ENCODE peak calls at places on chromosome X, in eight cellular contexts. A, Z, I, C, M, V, O and G are unnamed samples.

GRCh38 chrX:37746268-37746931 is 33.5 kb upstream of the CYBB start:
- DNase-seq in A (no peak), Z (no peak), I (no peak), C (no peak), M (peak), V (no peak), O (no peak), G (no peak)

GRCh38 chrX:41542151-41542935 is 95.2 kb downstream of the NYX start:
- DNase-seq in A (no peak), Z (no peak), I (no peak), C (peak), M (no peak), V (no peak), O (no peak), G (no peak)

GRCh38 chrX:8364369-8365141 is 100.1 kb upstream of the VCX3B start:
- DNase-seq in A (no peak), Z (peak), I (peak), C (no peak), M (peak), V (no peak), O (no peak), G (peak)

GRCh38 chrX:67614414-67614813 is 70.6 kb downstream of the AR start:
- DNase-seq in A (no peak), Z (no peak), I (no peak), C (peak), M (no peak), V (no peak), O (no peak), G (no peak)

GRCh38 chrX:71367396-71367795 is 1.2 kb downstream of the TAF1 start:
- DNase-seq in A (no peak), Z (peak), I (no peak), C (no peak), M (peak), V (no peak), O (no peak), G (no peak)

GRCh38 chrX:27918799-27919198 is 62.5 kb downstream of the DCAF8L1 start:
- DNase-seq in A (no peak), Z (peak), I (no peak), C (peak), M (peak), V (no peak), O (no peak), G (no peak)

GRCh38 chrX:81201692-81202412 is at the start of the genes HMGN5 and SH3BGRL:
- DNase-seq in A (peak), Z (peak), I (peak), C (peak), M (peak), V (peak), O (peak), G (no peak)

GRCh38 chrX:126551306-126551705 is 1.3 kb downstream of the DCAF12L1 start:
- DNase-seq in A (no peak), Z (no peak), I (no peak), C (no peak), M (no peak), V (no peak), O (no peak), G (no peak)

GRCh38 chrX:24298191-24298590 is 15.7 kb downstream of the SUPT20HL2 start:
- DNase-seq in A (no peak), Z (no peak), I (no peak), C (peak), M (no peak), V (no peak), O (no peak), G (no peak)

GRCh38 chrX:87525771-87526229 is 8.2 kb downstream of the KLHL4 start:
- DNase-seq in A (no peak), Z (no peak), I (no peak), C (peak), M (peak), V (no peak), O (no peak), G (no peak)

GRCh38 chrX:17944833-17945497 is 83.9 kb upstream of the RAI2 start:
- DNase-seq in A (no peak), Z (peak), I (no peak), C (no peak), M (peak), V (no peak), O (peak), G (no peak)

GRCh38 chrX:150489359-150490015 is 78.9 kb upstream of the MTM1 start:
- DNase-seq in A (no peak), Z (no peak), I (no peak), C (no peak), M (no peak), V (no peak), O (no peak), G (no peak)

GRCh38 chrX:52852110-52852872 is 15.6 kb downstream of the XAGE3 start:
- DNase-seq in A (no peak), Z (no peak), I (no peak), C (peak), M (no peak), V (no peak), O (no peak), G (no peak)

GRCh38 chrX:155056877-155057792 is 13.8 kb downstream of the CMC4 start:
- DNase-seq in A (peak), Z (peak), I (peak), C (peak), M (peak), V (peak), O (peak), G (no peak)

GRCh38 chrX:25344191-25344936 is 328.6 kb upstream of the ARX start:
- DNase-seq in A (no peak), Z (no peak), I (no peak), C (no peak), M (no peak), V (no peak), O (no peak), G (no peak)

GRCh38 chrX:105816517-105816916 is 5.8 kb upstream of the NRK start:
- DNase-seq in A (no peak), Z (no peak), I (no peak), C (no peak), M (no peak), V (no peak), O (no peak), G (no peak)

GRCh38 chrX:50638123-50638522 is 167.5 kb upstream of the DGKK start:
- DNase-seq in A (no peak), Z (peak), I (peak), C (no peak), M (no peak), V (no peak), O (no peak), G (no peak)

GRCh38 chrX:69036674-69037573 is 128.3 kb downstream of the PJA1 start:
- DNase-seq in A (no peak), Z (no peak), I (no peak), C (no peak), M (no peak), V (no peak), O (no peak), G (no peak)

GRCh38 chrX:103704863-103705262 is 5.8 kb upstream of the TMEM31 start:
- DNase-seq in A (no peak), Z (no peak), I (no peak), C (no peak), M (no peak), V (no peak), O (no peak), G (no peak)

GRCh38 chrX:143788265-143788664 is 67.7 kb upstream of the SPANXN2 start:
- DNase-seq in A (no peak), Z (no peak), I (no peak), C (no peak), M (peak), V (no peak), O (peak), G (no peak)

GRCh38 chrX:1531106-1531890 is 5.7 kb downstream of the P2RY8 start:
- DNase-seq in A (no peak), Z (no peak), I (no peak), C (no peak), M (no peak), V (no peak), O (peak), G (no peak)

GRCh38 chrX:134026732-134027311 is 41.4 kb upstream of the GPC3 start:
- DNase-seq in A (no peak), Z (peak), I (peak), C (peak), M (peak), V (peak), O (peak), G (no peak)

GRCh38 chrX:130055103-130055502 is 55.2 kb downstream of the ELF4 start:
- DNase-seq in A (no peak), Z (no peak), I (no peak), C (peak), M (no peak), V (no peak), O (no peak), G (no peak)

GRCh38 chrX:40171513-40172168 is 73.9 kb upstream of the BCOR start:
- DNase-seq in A (no peak), Z (no peak), I (no peak), C (no peak), M (peak), V (no peak), O (peak), G (no peak)

GRCh38 chrX:112359906-112360305 is 277.3 kb upstream of the TRPC5 start:
- DNase-seq in A (no peak), Z (no peak), I (no peak), C (peak), M (no peak), V (no peak), O (no peak), G (no peak)

GRCh38 chrX:79568309-79568708 is 201.2 kb upstream of the ITM2A start:
- DNase-seq in A (no peak), Z (no peak), I (no peak), C (no peak), M (no peak), V (no peak), O (no peak), G (no peak)

GRCh38 chrX:116272328-116272727 is 101.8 kb downstream of the AGTR2 start:
- DNase-seq in A (no peak), Z (no peak), I (no peak), C (peak), M (no peak), V (no peak), O (no peak), G (no peak)

GRCh38 chrX:31483336-31483735 is 411.5 kb upstream of the FTHL17 start:
- DNase-seq in A (no peak), Z (peak), I (no peak), C (peak), M (no peak), V (no peak), O (no peak), G (no peak)

GRCh38 chrX:11792461-11793421 is 34.7 kb downstream of the MSL3 start:
- DNase-seq in A (no peak), Z (no peak), I (no peak), C (no peak), M (no peak), V (no peak), O (no peak), G (no peak)

GRCh38 chrX:105822138-105823091 is at the start of gene NRK:
- DNase-seq in A (peak), Z (peak), I (peak), C (no peak), M (no peak), V (no peak), O (no peak), G (no peak)

GRCh38 chrX:128699716-128700285 is 647.6 kb upstream of the ACTRT1 start:
- DNase-seq in A (no peak), Z (no peak), I (no peak), C (no peak), M (no peak), V (no peak), O (no peak), G (no peak)

GRCh38 chrX:38798956-38799355 is 2.3 kb upstream of the MID1IP1 start:
- DNase-seq in A (no peak), Z (no peak), I (no peak), C (peak), M (no peak), V (no peak), O (no peak), G (no peak)

GRCh38 chrX:19628006-19628575 is 112.8 kb upstream of the MAP3K15 start:
- DNase-seq in A (no peak), Z (no peak), I (no peak), C (peak), M (no peak), V (no peak), O (no peak), G (no peak)

GRCh38 chrX:45745479-45745878 is 544.8 kb upstream of the DIPK2B start:
- DNase-seq in A (no peak), Z (no peak), I (no peak), C (no peak), M (no peak), V (no peak), O (no peak), G (no peak)

GRCh38 chrX:71909956-71910355 is 689 bp upstream of the NHSL2 start:
- DNase-seq in A (no peak), Z (no peak), I (no peak), C (no peak), M (no peak), V (peak), O (peak), G (no peak)

GRCh38 chrX:149527705-149528104 is 13.1 kb upstream of the EOLA1 start:
- DNase-seq in A (no peak), Z (peak), I (no peak), C (peak), M (peak), V (no peak), O (peak), G (no peak)

DNA sequence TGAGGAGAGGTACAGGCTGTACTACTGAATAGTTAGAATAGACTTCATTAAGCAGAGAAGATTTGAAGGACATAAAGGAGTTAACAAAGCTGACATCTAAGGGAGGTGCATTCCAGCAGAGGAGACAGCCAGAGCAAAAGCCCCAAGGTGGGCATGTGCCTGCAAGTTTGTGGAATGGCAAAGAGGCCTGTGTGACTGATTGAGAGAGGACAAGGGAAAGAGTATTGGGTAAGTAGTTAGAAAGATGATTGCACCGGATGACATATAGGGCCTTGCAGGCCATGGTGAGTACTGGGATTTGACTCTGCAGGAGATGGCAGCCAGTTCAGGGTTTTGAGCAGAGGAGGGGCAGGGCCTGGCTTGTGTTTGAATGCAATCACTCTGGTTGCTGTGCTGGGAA is 55.9 kb downstream of the FMR1NB start:
- DNase-seq in A (no peak), Z (no peak), I (no peak), C (no peak), M (no peak), V (no peak), O (no peak), G (no peak)
- TF ChIP-seq POLR2A in A (no peak), Z (no peak), I (no peak), C (no peak), M (no peak), V (no peak), O (no peak), G (no peak)

GRCh38 chrX:48539345-48540014 is at the start of gene TBC1D25:
- DNase-seq in A (peak), Z (peak), I (peak), C (peak), M (peak), V (peak), O (peak), G (peak)
- TF ChIP-seq POLR2A in A (no peak), Z (no peak), I (peak), C (peak), M (peak), V (peak), O (no peak), G (no peak)

GRCh38 chrX:153911798-153912197 is 7.3 kb downstream of the AVPR2 start:
- DNase-seq in A (no peak), Z (no peak), I (no peak), C (no peak), M (no peak), V (no peak), O (no peak), G (no peak)
- TF ChIP-seq POLR2A in A (no peak), Z (no peak), I (no peak), C (no peak), M (no peak), V (no peak), O (no peak), G (no peak)

DNA sequence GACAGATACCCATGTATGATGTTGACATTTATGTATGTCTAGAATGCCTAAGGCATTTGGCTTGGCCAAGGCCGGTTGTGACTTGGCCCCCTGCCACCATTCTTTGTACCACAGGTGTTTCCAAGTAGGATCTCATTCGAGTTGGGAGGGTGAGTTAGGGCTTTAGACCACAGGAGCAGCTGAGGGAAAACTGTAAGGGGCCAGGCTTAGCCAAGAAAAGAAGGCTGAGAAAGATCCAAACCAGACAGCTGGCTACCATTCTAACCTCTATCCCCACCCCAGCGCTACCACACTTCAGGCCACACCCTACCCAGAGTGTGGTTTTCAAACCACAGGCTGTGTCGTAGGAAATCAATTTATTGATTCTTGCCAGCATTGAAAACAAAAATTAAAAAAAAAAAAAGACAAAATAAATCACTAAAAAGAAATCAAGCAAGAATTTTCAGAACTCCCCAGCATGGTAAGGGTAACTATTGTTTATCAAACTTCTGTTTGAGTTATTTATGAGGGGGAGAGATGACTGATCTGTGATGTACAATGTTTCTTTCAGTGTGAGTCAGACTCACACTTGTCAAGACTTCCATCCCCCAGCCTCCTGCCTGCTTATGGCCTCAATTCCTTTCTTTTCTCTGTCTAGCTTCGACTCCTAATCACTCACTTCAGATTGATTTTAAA is 9.9 kb downstream of the TMSB4X start:
- DNase-seq in A (peak), Z (no peak), I (no peak), C (peak), M (peak), V (no peak), O (no peak), G (no peak)
- TF ChIP-seq POLR2A in A (no peak), Z (no peak), I (no peak), C (no peak), M (no peak), V (no peak), O (no peak), G (no peak)

GRCh38 chrX:151538190-151539122 is 25.0 kb upstream of the PASD1 start:
- DNase-seq in A (no peak), Z (no peak), I (no peak), C (no peak), M (no peak), V (no peak), O (no peak), G (no peak)
- TF ChIP-seq POLR2A in A (no peak), Z (no peak), I (no peak), C (no peak), M (no peak), V (no peak), O (peak), G (no peak)